ENCODE peak calls at places on chromosomes 4 and X, in six cellular contexts. A, Q, X, U, Z and D are unnamed samples.

GRCh38 chr4:79413486-79413885 is 5.5 kb upstream of the GK2 start:
- DNase-seq in X (no peak), Q (no peak), U (no peak), Z (no peak), A (no peak), D (no peak)

GRCh38 chr4:65698631-65699030 is 28.3 kb upstream of the EPHA5 start:
- DNase-seq in A (no peak), X (no peak), Z (no peak), Q (no peak), U (no peak), D (no peak)

GRCh38 chrX:136166221-136166855 is 19.0 kb downstream of the FHL1 start:
- DNase-seq in U (no peak), A (peak; percentile 17), Q (no peak), Z (no peak), X (no peak), D (no peak)

GRCh38 chr4:40325406-40326019 is 9.6 kb upstream of the CHRNA9 start:
- DNase-seq in X (no peak), U (peak; percentile 54), Q (no peak), Z (peak; percentile 55), A (peak; percentile 79), D (peak; percentile 51)

GRCh38 chr4:137387924-137388323 is 144.4 kb downstream of the PCDH18 start:
- DNase-seq in A (no peak), X (no peak), Z (no peak), Q (no peak), U (no peak), D (no peak)

GRCh38 chrX:65987856-65988255 is 52.0 kb downstream of the VSIG4 start:
- DNase-seq in U (no peak), Q (no peak), A (peak; percentile 14), X (no peak), Z (no peak), D (no peak)

GRCh38 chr4:187236491-187236890 is 512.8 kb upstream of the FAT1 start:
- DNase-seq in A (no peak), U (no peak), Q (no peak), X (no peak), Z (no peak), D (no peak)

GRCh38 chr4:151674804-151675290 is 86.0 kb downstream of the GATB start:
- DNase-seq in X (peak; percentile 63), Z (no peak), U (no peak), Q (no peak), A (no peak), D (no peak)

GRCh38 chr4:107711831-107712230 is 8.2 kb downstream of the PAPSS1 start:
- DNase-seq in A (no peak), U (no peak), Q (no peak), Z (no peak), X (no peak), D (no peak)

DNA sequence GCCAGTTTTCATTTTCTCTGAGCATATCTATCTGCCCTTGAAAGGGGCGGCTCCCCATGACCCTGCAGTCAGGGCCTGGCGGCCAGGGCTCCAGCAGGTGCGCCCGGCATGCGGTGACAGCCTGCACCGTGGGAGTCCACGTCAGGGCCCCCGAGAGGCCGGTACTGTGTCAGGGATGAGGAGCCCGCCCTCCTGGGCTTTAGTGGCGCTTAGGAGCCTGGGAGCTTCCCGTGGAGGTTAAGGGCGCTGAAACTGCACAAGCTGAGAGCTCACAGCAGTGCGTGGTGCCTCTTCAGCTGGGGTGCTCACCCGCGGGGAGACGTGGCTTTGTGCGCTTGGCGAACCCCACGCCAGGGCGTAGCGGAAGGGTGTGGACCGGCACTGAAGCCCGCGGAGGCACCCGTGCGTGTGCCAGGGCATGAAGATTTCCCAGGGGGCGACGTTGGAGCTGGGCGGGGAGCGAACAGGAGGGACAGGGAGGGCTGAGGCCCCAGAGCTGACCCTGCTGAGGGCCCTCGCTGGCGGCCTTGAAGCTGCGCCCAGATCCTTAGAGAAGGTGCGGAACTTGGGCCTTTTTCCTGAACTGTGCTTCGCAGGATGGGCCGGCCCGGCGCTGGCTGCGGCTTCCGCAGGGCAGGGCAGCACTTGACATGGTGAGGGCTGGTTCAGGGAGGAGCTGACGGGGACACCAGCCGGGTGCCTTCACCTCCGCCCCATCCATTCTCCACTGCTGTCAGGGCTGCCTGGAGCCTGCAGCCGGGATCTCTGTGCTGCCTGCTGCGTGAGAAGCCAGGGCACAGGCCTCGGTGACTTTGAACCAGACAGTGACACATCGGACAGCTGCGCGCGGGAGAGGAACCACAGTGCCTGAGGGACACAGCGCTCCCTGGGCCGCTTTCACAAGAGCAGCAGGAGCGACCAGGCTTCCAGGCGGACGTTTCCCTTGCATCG is 32.9 kb downstream of the HTT-AS start:
- DNase-seq in A (no peak), Q (no peak), U (peak; percentile 55), Z (no peak), X (peak; percentile 64), D (peak; percentile 47)
- TF ChIP-seq POLR2AphosphoS5 in A (no peak), Q (peak; percentile 51), U (no peak), Z (no peak), X (no peak), D (no peak)

GRCh38 chr4:175536852-175537453 is 275.1 kb downstream of the GPM6A start:
- DNase-seq in Q (peak; percentile 7), X (no peak), Z (peak; percentile 2), U (peak; percentile 35), A (peak; percentile 30), D (no peak)

GRCh38 chr4:175530655-175531054 is 281.4 kb downstream of the GPM6A start:
- DNase-seq in A (no peak), Q (no peak), X (no peak), Z (no peak), U (no peak), D (no peak)

GRCh38 chr4:175531405-175532091 is 280.5 kb downstream of the GPM6A start:
- DNase-seq in X (no peak), Q (no peak), U (no peak), A (no peak), Z (no peak), D (no peak)
- TF ChIP-seq TAF1 in X (no peak), Q (no peak), U (no peak), A (no peak), Z (no peak), D (no peak)

GRCh38 chrX:107628662-107629532 is 587 bp downstream of the PRPS1 start:
- DNase-seq in A (peak; percentile 59), U (peak; percentile 25), Q (no peak), X (peak; percentile 48), Z (peak; percentile 25), D (peak; percentile 27)

GRCh38 chrX:107626481-107626880 is 1.8 kb upstream of the PRPS1 start:
- DNase-seq in Q (no peak), U (no peak), X (no peak), A (peak; percentile 54), Z (no peak), D (no peak)

GRCh38 chrX:107626916-107627315 is 1.4 kb upstream of the PRPS1 start:
- DNase-seq in Q (no peak), A (no peak), U (no peak), Z (no peak), X (no peak), D (no peak)

GRCh38 chrX:107629533-107629909 is 1.2 kb downstream of the PRPS1 start:
- DNase-seq in A (peak; percentile 43), Q (no peak), Z (no peak), X (no peak), U (peak; percentile 6), D (no peak)

DNA sequence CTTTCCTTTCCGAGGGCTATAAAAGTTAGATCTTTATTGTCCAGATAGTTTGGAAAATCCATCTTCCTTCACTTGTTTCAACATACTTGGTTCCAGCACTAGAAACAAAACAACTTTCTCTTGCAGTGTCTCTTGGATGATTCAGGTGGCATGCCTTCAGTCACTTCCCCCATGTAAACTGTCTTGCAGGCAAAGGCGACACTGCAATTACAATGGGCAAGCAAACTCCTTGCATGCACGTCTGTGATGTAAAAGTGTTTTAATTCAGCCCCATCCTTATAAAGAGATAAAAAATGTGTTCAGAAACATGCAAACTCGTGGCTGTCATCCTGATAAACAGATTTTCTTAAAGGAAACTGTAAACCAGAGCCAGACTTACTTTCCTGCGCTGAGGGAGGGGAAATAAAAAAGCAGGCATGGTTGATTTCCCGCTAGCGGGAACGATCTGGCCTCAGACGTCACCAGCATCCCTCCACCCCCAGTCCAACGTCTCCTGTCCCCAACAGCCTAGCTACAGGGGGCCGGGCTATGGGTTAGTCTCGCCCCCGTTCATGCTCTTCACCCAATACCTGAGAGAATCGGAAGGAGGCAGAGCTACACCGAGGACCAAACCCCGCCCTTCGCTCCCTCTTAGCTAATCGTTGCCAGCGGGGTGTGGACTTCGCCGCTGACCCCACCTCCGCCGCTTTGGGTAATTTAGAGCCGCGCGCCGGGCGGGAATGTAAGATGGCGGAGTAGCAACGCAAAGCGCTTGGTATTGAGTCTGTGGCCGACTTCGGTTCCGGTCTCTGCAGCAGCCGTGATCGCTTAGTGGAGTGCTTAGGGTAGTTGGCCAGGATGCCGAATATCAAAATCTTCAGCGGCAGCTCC is at the start of gene PRPS1:
- DNase-seq in Z (peak; percentile 65), X (peak; percentile 77), Q (peak; percentile 75), A (peak; percentile 96), U (peak; percentile 89), D (peak; percentile 65)
- TF ChIP-seq POLR2A in Z (peak; percentile 66), X (peak; percentile 69), Q (peak; percentile 83), A (peak; percentile 88), U (peak; percentile 60), D (peak; percentile 39)

DNA sequence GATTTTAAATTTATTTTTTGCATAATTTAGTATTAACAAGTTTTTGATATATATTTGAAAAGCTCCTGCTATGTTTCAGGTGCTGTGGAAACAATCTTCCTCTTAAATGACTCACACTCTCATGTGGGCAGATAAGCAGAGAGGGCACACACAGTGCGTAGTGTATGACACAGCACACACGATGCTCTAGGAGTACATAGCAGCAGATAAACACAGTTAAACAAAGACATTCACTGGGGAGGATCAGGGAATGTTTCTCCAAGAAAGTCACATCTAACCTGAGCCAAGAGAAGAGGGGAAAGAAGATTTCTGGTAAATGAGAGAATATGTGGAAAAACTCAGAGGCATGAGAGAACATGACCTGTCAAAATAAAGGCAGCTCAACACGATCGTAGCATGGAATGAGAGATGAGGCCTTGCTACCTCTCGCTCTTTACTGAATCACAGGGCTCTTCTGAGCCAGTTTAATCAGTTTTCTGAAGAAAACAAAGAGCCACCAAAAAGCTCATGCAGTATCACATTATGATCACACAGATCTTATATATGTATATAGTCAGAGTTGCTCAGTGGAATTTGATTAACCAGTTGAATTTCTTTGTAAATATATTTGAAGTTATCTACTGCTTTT is 251.0 kb downstream of the ANK2 start:
- DNase-seq in X (no peak), Z (no peak), Q (no peak), A (no peak), U (peak; percentile 4), D (no peak)
- TF ChIP-seq POLR2AphosphoS5 in X (no peak), Z (no peak), Q (no peak), A (no peak), U (no peak), D (no peak)

GRCh38 chr4:15738877-15739276 is 36.0 kb downstream of the BST1 start:
- DNase-seq in U (no peak), Z (no peak), X (no peak), A (no peak), Q (no peak), D (no peak)
- TF ChIP-seq TAF1 in U (no peak), Z (no peak), X (no peak), A (no peak), Q (no peak), D (no peak)